ENCODE peak calls at places on chromosomes 6 and 20, in seven cellular contexts. X, V, R, N, U, O and Z are unnamed samples.

GRCh38 chr6:27026361-27026760 is 221.1 kb upstream of the PRSS16 start:
- DNase-seq in X (no peak), V (no peak), R (no peak), N (no peak), U (no peak), O (no peak), Z (no peak)

GRCh38 chr6:141056945-141057635 is 1075.6 kb upstream of the GJE1 start:
- DNase-seq in X (no peak), V (no peak), R (no peak), N (no peak), U (peak; percentile 57), O (no peak), Z (no peak)

GRCh38 chr20:46520976-46521579 is 7.7 kb upstream of the ZNF334 start:
- DNase-seq in X (no peak), V (peak; percentile 71), R (no peak), N (peak; percentile 25), U (peak; percentile 41), O (peak; percentile 64), Z (peak; percentile 74)

GRCh38 chr6:47743744-47744143 is 38.1 kb upstream of the OPN5 start:
- DNase-seq in X (no peak), V (no peak), R (no peak), N (no peak), U (peak; percentile 50), O (no peak), Z (no peak)

GRCh38 chr20:38590682-38591483 is 9.9 kb downstream of the ADIG start:
- DNase-seq in X (no peak), V (no peak), R (no peak), N (no peak), U (no peak), O (no peak), Z (no peak)

GRCh38 chr20:1786496-1786895 is 108.7 kb upstream of the SIRPA start:
- DNase-seq in X (no peak), V (no peak), R (no peak), N (no peak), U (no peak), O (no peak), Z (no peak)

GRCh38 chr6:79170915-79171314 is 63.6 kb downstream of the HMGN3 start:
- DNase-seq in X (no peak), V (no peak), R (no peak), N (no peak), U (peak; percentile 90), O (peak; percentile 1), Z (no peak)

GRCh38 chr6:13417431-13417830 is 70.0 kb downstream of the GFOD1 start:
- DNase-seq in X (no peak), V (no peak), R (no peak), N (no peak), U (no peak), O (no peak), Z (no peak)

GRCh38 chr6:34176261-34177031 is 30.6 kb upstream of the GRM4 start:
- DNase-seq in X (no peak), V (no peak), R (no peak), N (no peak), U (no peak), O (no peak), Z (no peak)

GRCh38 chr20:3011752-3012151 is 31.7 kb upstream of the GNRH2 start:
- DNase-seq in X (no peak), V (no peak), R (no peak), N (no peak), U (no peak), O (no peak), Z (no peak)

GRCh38 chr6:27545271-27546046 is 72.6 kb upstream of the ZNF184 start:
- DNase-seq in X (no peak), V (peak; percentile 98), R (no peak), N (peak; percentile 68), U (peak; percentile 82), O (peak; percentile 76), Z (no peak)

GRCh38 chr20:62365814-62366369 is 1.2 kb downstream of the LAMA5 start:
- DNase-seq in X (no peak), V (no peak), R (no peak), N (no peak), U (no peak), O (no peak), Z (no peak)

GRCh38 chr20:63682384-63683139 is 13.9 kb upstream of the TNFRSF6B start:
- DNase-seq in X (peak; percentile 93), V (no peak), R (peak; percentile 59), N (no peak), U (peak; percentile 99), O (peak; percentile 98), Z (no peak)

GRCh38 chr20:15239542-15240206 is 902.3 kb upstream of the FLRT3 start:
- DNase-seq in X (no peak), V (no peak), R (no peak), N (no peak), U (no peak), O (no peak), Z (no peak)

GRCh38 chr20:62367483-62368302 is 581 bp upstream of the LAMA5 start:
- DNase-seq in X (no peak), V (peak; percentile 83), R (no peak), N (no peak), U (no peak), O (no peak), Z (no peak)

GRCh38 chr6:54431466-54431865 is 123.2 kb downstream of the TINAG start:
- DNase-seq in X (no peak), V (no peak), R (no peak), N (no peak), U (no peak), O (peak; percentile 43), Z (no peak)

GRCh38 chr6:75386050-75386770 is 101.6 kb upstream of the TMEM30A start:
- DNase-seq in X (no peak), V (no peak), R (no peak), N (no peak), U (peak; percentile 88), O (peak; percentile 79), Z (no peak)

DNA sequence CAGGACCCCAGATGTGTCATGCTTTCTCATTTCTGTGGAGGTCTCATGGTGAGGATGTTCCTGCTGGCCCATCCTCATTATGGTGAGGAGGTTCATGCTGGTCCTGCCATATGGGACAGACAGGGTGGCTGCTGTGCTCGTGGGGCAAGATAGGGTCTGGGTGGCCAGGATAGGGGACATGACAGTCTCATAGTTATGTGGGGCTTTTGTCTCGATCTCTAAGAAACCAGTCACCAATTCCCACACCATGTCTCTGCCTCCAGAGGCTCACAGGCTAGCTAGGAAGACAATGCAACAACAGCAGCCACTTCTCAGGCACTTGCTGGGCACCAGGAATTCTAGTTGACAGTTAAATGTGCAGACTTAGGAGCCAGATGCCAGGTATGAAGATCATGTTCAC is 4.2 kb upstream of the MAPK13 start:
- DNase-seq in X (no peak), V (no peak), R (no peak), N (no peak), U (no peak), O (no peak), Z (no peak)
- H3K4me3 ChIP-seq in X (no peak overlapping the region), V (no peak overlapping the region), R (no peak overlapping the region), N (no peak overlapping the region), U (no peak overlapping the region), O (no peak overlapping the region), Z (no peak overlapping the region)

GRCh38 chr20:37314099-37314498 is 24.6 kb downstream of the MANBAL start:
- DNase-seq in X (no peak), V (no peak), R (no peak), N (no peak), U (no peak), O (no peak), Z (no peak)
- H3K27ac ChIP-seq in X (peak overlapping the region; percentile 71), V (no peak overlapping the region), R (peak overlapping the region; percentile 95), N (peak overlapping the region; percentile 93), U (peak overlapping the region; percentile 89), O (peak overlapping the region; percentile 69), Z (no peak overlapping the region)

DNA sequence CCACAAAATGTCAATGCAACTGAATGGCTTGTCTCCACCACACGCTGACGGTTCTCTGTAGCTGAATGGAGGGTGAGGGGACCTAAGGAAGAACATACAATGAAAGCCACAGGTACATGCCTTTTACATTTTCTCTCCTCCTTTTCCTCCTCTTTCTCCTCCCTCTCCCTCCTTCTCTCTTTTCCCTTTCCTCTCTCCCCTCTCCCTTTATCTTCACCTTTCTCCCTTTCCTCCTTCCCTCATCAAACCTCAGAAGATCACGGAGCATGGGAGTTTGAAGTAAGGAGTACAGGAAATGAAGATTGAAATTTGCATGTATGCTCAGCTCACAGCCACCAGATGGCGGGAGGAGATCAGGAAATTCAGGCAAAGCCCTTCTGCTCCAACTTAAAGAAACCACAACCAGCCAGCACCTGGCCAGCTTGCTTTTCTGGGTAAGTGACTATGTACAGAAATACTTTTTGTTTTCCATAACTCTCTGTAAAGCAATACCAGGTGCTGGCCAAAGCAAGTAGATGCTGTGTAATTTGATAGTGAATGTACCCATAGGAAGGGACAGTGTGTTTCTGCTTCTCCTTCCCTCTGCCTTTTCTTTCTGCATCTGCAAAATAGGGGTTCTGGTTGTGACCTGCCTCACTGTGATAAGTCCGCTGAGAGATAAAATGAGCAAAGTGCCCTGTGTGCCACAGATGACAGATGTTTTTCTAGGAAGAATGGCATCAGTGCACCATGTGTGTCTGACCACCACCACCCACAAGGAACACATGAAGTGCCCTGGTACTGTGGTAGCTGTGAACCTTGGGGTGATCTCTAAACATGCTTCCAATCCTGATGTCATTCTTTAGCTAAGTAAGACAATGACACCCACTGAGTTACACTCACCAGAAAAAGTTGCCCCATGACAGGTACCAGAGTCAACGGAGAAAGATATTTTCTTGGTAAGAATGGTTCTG is 18.6 kb upstream of the FOXO3 start:
- DNase-seq in X (no peak), V (peak; percentile 72), R (no peak), N (no peak), U (peak; percentile 72), O (peak; percentile 87), Z (no peak)
- H3K4me3 ChIP-seq in X (no peak overlapping the region), V (no peak overlapping the region), R (no peak overlapping the region), N (no peak overlapping the region), U (no peak overlapping the region), O (no peak overlapping the region), Z (no peak overlapping the region)

GRCh38 chr20:50219520-50220086 is 29.0 kb downstream of the CEBPB start:
- DNase-seq in X (no peak), V (no peak), R (no peak), N (no peak), U (peak; percentile 23), O (no peak), Z (no peak)
- H3K27ac ChIP-seq in X (no peak overlapping the region), V (no peak overlapping the region), R (no peak overlapping the region), N (no peak overlapping the region), U (no peak overlapping the region), O (no peak overlapping the region), Z (no peak overlapping the region)